ENCODE peak calls at places on chromosomes 13 and 19, in nine cellular contexts. M is psoas muscle, X is A549, V is colonic mucosa, O is HCT116, C is cardiac muscle cell, K is breast epithelium, L is prostate gland, T is body of pancreas. F is an unnamed sample.

GRCh38 chr19:12749938-12750521 is 1.6 kb upstream of the BEST2 start:
- DNase-seq in V (peak; percentile 33), X (no peak), O (no peak), K (no peak), T (no peak), C (peak; percentile 40), L (no peak), M (no peak), F (no peak)

GRCh38 chr19:12721656-12722565 is 1.8 kb downstream of the TNPO2 start:
- DNase-seq in X (peak; percentile 24), L (peak; percentile 60), V (peak; percentile 56), O (no peak), K (peak; percentile 68), M (peak; percentile 78), C (peak; percentile 87), T (peak; percentile 63), F (no peak)

GRCh38 chr19:58261968-58262921 is 16.5 kb upstream of the ZNF8 start:
- DNase-seq in X (peak; percentile 48), L (no peak), C (no peak), V (no peak), K (no peak), T (no peak), O (no peak), M (no peak), F (no peak)

GRCh38 chr19:37513397-37513796 is 6.7 kb downstream of the ZNF793 start:
- DNase-seq in K (no peak), V (no peak), M (no peak), L (no peak), O (no peak), C (peak; percentile 2), T (no peak), X (no peak), F (no peak)

GRCh38 chr19:49512970-49513745 is 697 bp downstream of the FCGRT start:
- DNase-seq in V (peak; percentile 80), C (no peak), X (no peak), L (no peak), K (no peak), O (no peak), M (peak; percentile 66), T (no peak), F (no peak)

GRCh38 chr19:2408247-2408646 is 19.1 kb downstream of the TIMM13 start:
- DNase-seq in L (no peak), X (no peak), T (no peak), C (no peak), M (no peak), O (no peak), K (no peak), V (no peak), F (no peak)

GRCh38 chr13:66534561-66534960 is 695.6 kb downstream of the PCDH9 start:
- DNase-seq in O (no peak), T (no peak), V (no peak), K (no peak), X (no peak), C (no peak), L (no peak), M (no peak), F (no peak)

GRCh38 chr19:47779524-47780214 is 1.2 kb downstream of the SELENOW start:
- DNase-seq in C (no peak), M (peak; percentile 75), X (no peak), L (peak; percentile 35), V (peak; percentile 53), K (no peak), T (peak; percentile 43), O (no peak), F (peak; percentile 52)

GRCh38 chr19:51076602-51077213 is 6.0 kb downstream of the KLK14 start:
- DNase-seq in K (no peak), V (no peak), L (no peak), O (no peak), X (no peak), C (no peak), T (no peak), M (no peak), F (no peak)

GRCh38 chr13:110396476-110396875 is 89.4 kb downstream of the COL4A2 start:
- DNase-seq in L (no peak), C (no peak), T (no peak), V (no peak), X (no peak), M (no peak), O (no peak), K (no peak), F (no peak)
- H3K4me1 ChIP-seq in L (no peaks in the 10 kb centered on the region), C (peaks cover 10% of the 10 kb centered on the region), T (peaks cover 7% of the 10 kb centered on the region), V (no peaks in the 10 kb centered on the region), X (peaks cover 20% of the 10 kb centered on the region), M (peaks cover 9% of the 10 kb centered on the region), O (no peaks in the 10 kb centered on the region), K (no peaks in the 10 kb centered on the region), F (peaks cover 73% of the 10 kb centered on the region)

GRCh38 chr19:17424743-17425365 is 5.0 kb downstream of the MVB12A start:
- DNase-seq in T (no peak), M (peak; percentile 34), O (no peak), V (peak; percentile 26), C (peak; percentile 71), K (no peak), X (peak; percentile 34), L (no peak), F (no peak)
- TF ChIP-seq CTCF in T (no peak), M (no peak), O (peak; percentile 73), V (no peak), C (peak; percentile 62), K (no peak), X (peak; percentile 38), L (peak; percentile 8), F (no peak)

DNA sequence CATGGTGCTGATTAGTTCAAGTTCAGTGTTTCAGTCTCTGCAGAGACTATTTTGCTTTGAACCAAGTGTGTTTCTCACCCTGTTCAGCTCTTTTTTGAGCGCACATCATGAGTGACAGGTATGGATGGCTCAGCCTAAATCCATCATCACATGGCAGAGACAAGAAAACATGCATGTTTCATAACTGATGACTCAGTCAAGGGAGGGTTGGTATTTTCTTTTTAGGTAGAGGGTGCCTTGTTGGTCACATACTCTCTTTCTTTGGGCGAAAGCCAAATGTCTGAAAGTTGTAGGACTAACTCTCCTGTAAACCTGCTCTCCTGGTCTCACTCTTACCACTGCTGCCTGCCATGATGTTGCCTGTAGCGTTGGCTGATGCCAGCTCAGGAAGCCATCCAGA is 48.1 kb upstream of the RAP2A start:
- DNase-seq in M (no peak), C (no peak), V (no peak), K (no peak), T (no peak), X (no peak), L (no peak), O (no peak), F (no peak)
- H3K27ac ChIP-seq in M (no peak overlapping the region), C (no peak overlapping the region), V (no peak overlapping the region), K (no peak overlapping the region), T (no peak overlapping the region), X (no peak overlapping the region), L (no peak overlapping the region), O (no peak overlapping the region), F (no peak overlapping the region)

DNA sequence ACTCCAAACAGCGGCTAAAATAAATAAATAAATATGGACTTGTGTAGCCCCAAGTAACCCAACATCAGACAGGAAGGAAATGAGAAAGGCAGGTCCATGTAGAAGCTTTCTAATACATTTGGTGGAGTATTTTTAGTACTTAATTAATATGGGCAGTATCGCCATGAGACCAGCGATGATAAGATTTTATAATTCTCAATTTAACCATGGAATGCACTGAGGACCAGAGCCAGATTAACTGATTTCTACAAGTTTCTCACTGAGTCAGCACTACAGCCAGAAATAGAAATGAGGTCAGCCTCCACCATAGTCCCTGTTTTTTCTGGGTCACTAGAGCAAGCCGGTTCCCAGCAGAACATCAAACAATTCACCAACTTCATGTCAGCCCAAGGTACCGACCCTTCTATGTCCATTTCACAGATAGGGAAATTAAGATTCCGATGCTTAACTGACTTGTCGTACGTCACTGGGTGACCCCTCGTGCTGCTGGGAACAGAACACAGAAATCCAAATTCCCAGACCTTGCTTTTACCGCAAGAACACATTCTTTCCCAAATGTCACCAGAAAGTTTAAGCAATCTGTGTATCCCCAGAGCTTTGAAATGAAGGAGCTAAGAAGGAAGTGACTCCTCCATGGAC is 90.4 kb downstream of the COL4A1 start:
- DNase-seq in T (no peak), L (no peak), K (no peak), O (no peak), M (peak; percentile 46), C (peak; percentile 92), X (no peak), V (no peak), F (peak; percentile 26)
- H3K4me1 ChIP-seq in T (no peaks in the 10 kb centered on the region), L (no peaks in the 10 kb centered on the region), K (no peaks in the 10 kb centered on the region), O (no peaks in the 10 kb centered on the region), M (peaks cover 21% of the 10 kb centered on the region), C (peaks cover 15% of the 10 kb centered on the region), X (no peaks in the 10 kb centered on the region), V (no peaks in the 10 kb centered on the region), F (peaks cover 70% of the 10 kb centered on the region)

GRCh38 chr13:45295536-45295935 is 45.4 kb downstream of the TPT1 start:
- DNase-seq in M (no peak), X (no peak), L (no peak), O (no peak), K (no peak), C (no peak), T (no peak), V (no peak), F (no peak)

GRCh38 chr13:45292176-45292575 is 48.8 kb downstream of the TPT1 start:
- DNase-seq in M (no peak), O (peak; percentile 70), K (no peak), L (no peak), C (no peak), X (no peak), V (no peak), T (no peak), F (no peak)

DNA sequence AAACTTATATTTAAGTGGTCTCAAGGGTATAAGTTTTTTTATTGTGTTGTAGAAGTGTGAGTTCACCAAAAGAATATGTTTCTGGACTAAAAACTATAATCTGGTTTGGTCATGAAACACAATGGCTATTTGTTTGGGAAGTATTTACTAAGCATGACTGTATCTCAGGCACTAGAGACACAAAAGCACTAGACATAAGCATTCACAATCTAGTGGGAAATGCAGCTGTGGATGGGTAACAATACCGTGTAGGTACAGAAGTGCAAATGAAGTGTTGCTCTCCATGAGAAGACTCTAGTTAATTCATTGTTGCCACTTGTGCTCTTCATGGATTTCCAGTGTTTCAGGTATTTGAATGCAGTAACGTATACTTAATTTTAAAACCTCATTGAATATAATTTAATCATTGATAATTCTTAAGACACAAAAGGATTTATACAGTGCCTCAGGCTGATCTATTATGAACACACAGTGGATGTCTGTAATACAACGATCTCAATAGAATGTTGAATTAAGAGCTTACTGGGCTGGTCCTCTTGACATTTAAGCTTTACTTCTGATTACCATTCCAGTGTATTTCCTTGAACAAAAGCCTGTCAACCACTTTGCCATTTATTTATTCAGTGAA is 50.9 kb downstream of the TPT1 start:
- DNase-seq in X (no peak), T (no peak), K (no peak), V (no peak), M (no peak), L (no peak), O (no peak), C (no peak), F (no peak)
- TF ChIP-seq CTCF in X (no peak), T (no peak), K (no peak), V (no peak), M (no peak), L (no peak), O (no peak), C (no peak), F (no peak)

DNA sequence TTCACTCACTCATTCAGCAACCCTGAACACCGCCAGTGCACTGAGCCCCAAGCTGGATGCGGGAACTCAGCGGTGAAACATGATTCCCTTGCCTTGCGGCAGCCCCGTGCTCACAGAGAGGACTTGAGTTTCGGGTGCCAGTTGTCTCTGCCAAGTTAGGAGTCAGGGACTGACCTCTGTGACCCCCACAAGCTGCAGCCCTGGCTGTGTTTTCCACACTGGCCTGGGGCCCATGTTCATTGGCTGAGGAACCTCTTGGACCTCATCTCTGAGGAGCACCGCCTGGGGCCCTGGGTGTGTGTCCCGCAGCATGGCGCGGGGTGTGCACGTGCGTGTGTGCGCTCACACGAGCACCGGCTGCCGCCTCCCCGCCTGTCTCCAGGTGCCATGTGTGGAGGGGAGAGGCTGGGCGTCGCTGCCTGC is 31.0 kb downstream of the CAPN12 start:
- DNase-seq in M (peak; percentile 74), K (no peak), C (no peak), T (peak; percentile 63), O (no peak), L (no peak), X (no peak), V (peak; percentile 52), F (no peak)
- H3K27ac ChIP-seq in M (peak overlapping the region; percentile 80), K (peak overlapping the region; percentile 86), C (peak overlapping the region; percentile 73), T (peak overlapping the region; percentile 74), O (no peak overlapping the region), L (peak overlapping the region; percentile 77), X (no peak overlapping the region), V (no peak overlapping the region), F (peak overlapping the region; percentile 82)

F was measured in thoracic aorta.